ENCODE peak calls at places on chromosomes 2 and 18, in seven cellular contexts. One of them, this sample, is unnamed.

GRCh38 chr18:58785171-58785805 is 79.4 kb upstream of the ZNF532 start:
- DNase-seq in HAP-1: no peak
- DNase-seq in PC-3: peak; percentile 98
- DNase-seq in fibroblast of lung: peak; percentile 96
- DNase-seq in upper lobe of right lung: no peak
- DNase-seq in body of pancreas: peak; percentile 21
- DNase-seq in aorta: peak; percentile 76
- DNase-seq in this sample: peak; percentile 99

GRCh38 chr2:205073433-205074020 is 528.3 kb downstream of the PARD3B start:
- DNase-seq in HAP-1: no peak
- DNase-seq in body of pancreas: no peak
- DNase-seq in aorta: no peak
- DNase-seq in fibroblast of lung: no peak
- DNase-seq in PC-3: no peak
- DNase-seq in upper lobe of right lung: no peak
- DNase-seq in this sample: no peak

GRCh38 chr2:8418721-8419120 is 263.1 kb upstream of the ID2 start:
- DNase-seq in fibroblast of lung: peak; percentile 32
- DNase-seq in upper lobe of right lung: no peak
- DNase-seq in PC-3: no peak
- DNase-seq in aorta: no peak
- DNase-seq in body of pancreas: no peak
- DNase-seq in HAP-1: no peak
- DNase-seq in this sample: no peak

GRCh38 chr18:74818776-74819175 is 221.1 kb downstream of the ZNF407 start:
- DNase-seq in fibroblast of lung: no peak
- DNase-seq in upper lobe of right lung: no peak
- DNase-seq in HAP-1: no peak
- DNase-seq in body of pancreas: no peak
- DNase-seq in aorta: no peak
- DNase-seq in PC-3: no peak
- DNase-seq in this sample: no peak

GRCh38 chr2:105494683-105495425 is 96.0 kb upstream of the FHL2 start:
- DNase-seq in upper lobe of right lung: no peak
- DNase-seq in aorta: no peak
- DNase-seq in HAP-1: no peak
- DNase-seq in body of pancreas: no peak
- DNase-seq in PC-3: no peak
- DNase-seq in fibroblast of lung: no peak
- DNase-seq in this sample: no peak

GRCh38 chr2:201777043-201777442 is 3.7 kb downstream of the ALS2 start:
- DNase-seq in aorta: no peak
- DNase-seq in upper lobe of right lung: no peak
- DNase-seq in body of pancreas: no peak
- DNase-seq in PC-3: no peak
- DNase-seq in HAP-1: no peak
- DNase-seq in fibroblast of lung: no peak
- DNase-seq in this sample: no peak

GRCh38 chr2:240139666-240140393 is 628 bp downstream of the OTOS start:
- DNase-seq in aorta: peak; percentile 64
- DNase-seq in HAP-1: no peak
- DNase-seq in PC-3: no peak
- DNase-seq in upper lobe of right lung: peak; percentile 35
- DNase-seq in body of pancreas: no peak
- DNase-seq in fibroblast of lung: no peak
- DNase-seq in this sample: no peak

GRCh38 chr2:169823996-169824372 is 721 bp downstream of the METTL5 start:
- DNase-seq in PC-3: no peak
- DNase-seq in fibroblast of lung: no peak
- DNase-seq in upper lobe of right lung: no peak
- DNase-seq in HAP-1: no peak
- DNase-seq in body of pancreas: no peak
- DNase-seq in aorta: no peak
- DNase-seq in this sample: no peak

GRCh38 chr2:101231937-101232336 is 20.7 kb upstream of the CNOT11 start:
- DNase-seq in body of pancreas: no peak
- DNase-seq in HAP-1: no peak
- DNase-seq in aorta: no peak
- DNase-seq in fibroblast of lung: no peak
- DNase-seq in upper lobe of right lung: no peak
- DNase-seq in PC-3: no peak
- DNase-seq in this sample: no peak

GRCh38 chr2:24021122-24021998 is 11.5 kb downstream of the MFSD2B start:
- DNase-seq in aorta: no peak
- DNase-seq in fibroblast of lung: no peak
- DNase-seq in upper lobe of right lung: no peak
- DNase-seq in HAP-1: peak; percentile 66
- DNase-seq in body of pancreas: peak; percentile 44
- DNase-seq in PC-3: peak; percentile 90
- DNase-seq in this sample: peak; percentile 67

GRCh38 chr2:54106631-54107454 is 8.6 kb upstream of the ACYP2 start:
- DNase-seq in aorta: no peak
- DNase-seq in HAP-1: peak; percentile 58
- DNase-seq in PC-3: peak; percentile 81
- DNase-seq in upper lobe of right lung: no peak
- DNase-seq in body of pancreas: peak; percentile 44
- DNase-seq in fibroblast of lung: peak; percentile 43
- DNase-seq in this sample: no peak

GRCh38 chr2:174764281-174765063 is at the start of gene CHRNA1:
- DNase-seq in fibroblast of lung: peak; percentile 78
- DNase-seq in PC-3: peak; percentile 63
- DNase-seq in body of pancreas: no peak
- DNase-seq in upper lobe of right lung: no peak
- DNase-seq in aorta: no peak
- DNase-seq in HAP-1: no peak
- DNase-seq in this sample: no peak

GRCh38 chr2:68452168-68452890 is 14.8 kb downstream of the FBXO48 start:
- DNase-seq in PC-3: no peak
- DNase-seq in fibroblast of lung: no peak
- DNase-seq in HAP-1: no peak
- DNase-seq in aorta: no peak
- DNase-seq in upper lobe of right lung: no peak
- DNase-seq in body of pancreas: peak; percentile 40
- DNase-seq in this sample: no peak

GRCh38 chr18:47247036-47247832 is 4.2 kb downstream of the SKOR2 start:
- DNase-seq in body of pancreas: no peak
- DNase-seq in PC-3: no peak
- DNase-seq in upper lobe of right lung: no peak
- DNase-seq in aorta: no peak
- DNase-seq in fibroblast of lung: no peak
- DNase-seq in HAP-1: no peak
- DNase-seq in this sample: no peak

GRCh38 chr18:36993068-36993467 is 164.1 kb downstream of the KIAA1328 start:
- DNase-seq in HAP-1: no peak
- DNase-seq in upper lobe of right lung: no peak
- DNase-seq in body of pancreas: no peak
- DNase-seq in aorta: no peak
- DNase-seq in fibroblast of lung: peak; percentile 57
- DNase-seq in PC-3: peak; percentile 3
- DNase-seq in this sample: no peak

DNA sequence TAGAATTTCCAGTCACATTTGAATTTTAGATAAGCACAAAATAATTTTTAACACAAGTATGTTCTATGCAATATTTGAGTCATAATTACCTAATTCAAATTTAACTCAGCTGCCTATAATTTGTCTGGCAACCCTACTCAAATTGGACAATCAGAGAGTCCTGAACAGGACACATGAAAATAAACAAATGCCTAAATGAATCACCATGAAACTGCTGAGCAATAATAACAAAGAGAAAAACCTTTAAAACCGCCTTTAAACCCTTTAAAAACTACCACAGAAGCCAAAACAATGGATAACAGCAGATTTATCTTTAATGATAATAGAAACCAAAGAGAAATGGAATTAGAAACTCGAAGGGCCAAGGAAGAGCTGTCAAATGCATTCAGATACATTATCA is 39.5 kb downstream of the ARL4C start:
- DNase-seq in HAP-1: no peak
- DNase-seq in aorta: no peak
- DNase-seq in PC-3: peak; percentile 14
- DNase-seq in upper lobe of right lung: no peak
- DNase-seq in body of pancreas: no peak
- DNase-seq in fibroblast of lung: peak; percentile 78
- DNase-seq in this sample: no peak
- H3K4me1 ChIP-seq in HAP-1: peaks cover 7% of the 10 kb centered on the region
- H3K4me1 ChIP-seq in aorta: no peaks in the 10 kb centered on the region
- H3K4me1 ChIP-seq in PC-3: peaks cover 7% of the 10 kb centered on the region
- H3K4me1 ChIP-seq in upper lobe of right lung: no peaks in the 10 kb centered on the region
- H3K4me1 ChIP-seq in body of pancreas: no peaks in the 10 kb centered on the region
- H3K4me1 ChIP-seq in fibroblast of lung: peaks cover 6% of the 10 kb centered on the region
- H3K4me1 ChIP-seq in this sample: peaks cover 15% of the 10 kb centered on the region

DNA sequence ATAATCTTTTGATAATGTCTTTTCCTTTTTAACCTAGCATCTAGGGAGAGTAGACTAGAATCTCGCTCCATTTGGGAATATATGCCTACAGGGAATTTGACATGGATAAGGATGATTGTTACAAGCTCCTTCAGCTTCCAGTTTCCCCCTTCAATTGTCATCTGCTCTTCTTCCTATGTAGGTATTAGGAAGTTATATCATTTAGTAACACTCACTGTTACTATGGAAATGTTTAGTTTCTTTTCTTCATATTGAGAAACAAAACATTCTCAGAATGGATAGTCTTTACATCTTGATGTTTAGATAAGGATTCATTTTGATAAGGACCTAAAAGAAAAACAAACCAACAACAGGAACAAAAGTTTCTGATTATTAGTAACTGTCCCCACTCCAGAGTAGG is 127.6 kb downstream of the PHLPP1 start:
- DNase-seq in PC-3: no peak
- DNase-seq in body of pancreas: no peak
- DNase-seq in HAP-1: no peak
- DNase-seq in upper lobe of right lung: no peak
- DNase-seq in fibroblast of lung: no peak
- DNase-seq in aorta: no peak
- DNase-seq in this sample: no peak
- H3K4me1 ChIP-seq in PC-3: peaks cover 14% of the 10 kb centered on the region
- H3K4me1 ChIP-seq in body of pancreas: peaks cover 27% of the 10 kb centered on the region
- H3K4me1 ChIP-seq in HAP-1: peaks cover 5% of the 10 kb centered on the region
- H3K4me1 ChIP-seq in upper lobe of right lung: no peaks in the 10 kb centered on the region
- H3K4me1 ChIP-seq in fibroblast of lung: no peaks in the 10 kb centered on the region
- H3K4me1 ChIP-seq in aorta: no peaks in the 10 kb centered on the region
- H3K4me1 ChIP-seq in this sample: peaks cover 6% of the 10 kb centered on the region

GRCh38 chr2:10326151-10326616 is 23.5 kb downstream of the HPCAL1 start:
- DNase-seq in upper lobe of right lung: no peak
- DNase-seq in HAP-1: no peak
- DNase-seq in PC-3: no peak
- DNase-seq in body of pancreas: no peak
- DNase-seq in aorta: peak; percentile 67
- DNase-seq in fibroblast of lung: no peak
- DNase-seq in this sample: no peak
- H3K4me1 ChIP-seq in upper lobe of right lung: peaks cover 74% of the 10 kb centered on the region
- H3K4me1 ChIP-seq in HAP-1: peaks cover 11% of the 10 kb centered on the region
- H3K4me1 ChIP-seq in PC-3: peaks cover 44% of the 10 kb centered on the region
- H3K4me1 ChIP-seq in body of pancreas: peaks cover 65% of the 10 kb centered on the region
- H3K4me1 ChIP-seq in aorta: no peaks in the 10 kb centered on the region
- H3K4me1 ChIP-seq in fibroblast of lung: peaks cover 3% of the 10 kb centered on the region
- H3K4me1 ChIP-seq in this sample: peaks cover 5% of the 10 kb centered on the region

GRCh38 chr2:158491072-158491471 is 34.3 kb downstream of the PKP4 start:
- DNase-seq in body of pancreas: no peak
- DNase-seq in fibroblast of lung: no peak
- DNase-seq in upper lobe of right lung: no peak
- DNase-seq in PC-3: no peak
- DNase-seq in HAP-1: no peak
- DNase-seq in aorta: no peak
- DNase-seq in this sample: no peak

GRCh38 chr2:158488442-158489216 is 31.9 kb downstream of the PKP4 start:
- DNase-seq in upper lobe of right lung: no peak
- DNase-seq in fibroblast of lung: no peak
- DNase-seq in PC-3: no peak
- DNase-seq in body of pancreas: no peak
- DNase-seq in aorta: no peak
- DNase-seq in HAP-1: peak; percentile 21
- DNase-seq in this sample: no peak

GRCh38 chr2:158487419-158487818 is 30.7 kb downstream of the PKP4 start:
- DNase-seq in aorta: no peak
- DNase-seq in PC-3: no peak
- DNase-seq in fibroblast of lung: peak; percentile 76
- DNase-seq in HAP-1: no peak
- DNase-seq in body of pancreas: no peak
- DNase-seq in upper lobe of right lung: no peak
- DNase-seq in this sample: no peak

GRCh38 chr2:158486970-158487325 is 30.2 kb downstream of the PKP4 start:
- DNase-seq in PC-3: peak; percentile 42
- DNase-seq in fibroblast of lung: peak; percentile 68
- DNase-seq in upper lobe of right lung: no peak
- DNase-seq in HAP-1: peak; percentile 20
- DNase-seq in body of pancreas: no peak
- DNase-seq in aorta: no peak
- DNase-seq in this sample: no peak

GRCh38 chr2:158489366-158490112 is 32.8 kb downstream of the PKP4 start:
- DNase-seq in HAP-1: no peak
- DNase-seq in PC-3: no peak
- DNase-seq in fibroblast of lung: no peak
- DNase-seq in aorta: no peak
- DNase-seq in body of pancreas: no peak
- DNase-seq in upper lobe of right lung: no peak
- DNase-seq in this sample: no peak
- H3K4me1 ChIP-seq in HAP-1: peaks cover 57% of the 10 kb centered on the region
- H3K4me1 ChIP-seq in PC-3: peaks cover 11% of the 10 kb centered on the region
- H3K4me1 ChIP-seq in fibroblast of lung: peaks cover 11% of the 10 kb centered on the region
- H3K4me1 ChIP-seq in aorta: peaks cover 2% of the 10 kb centered on the region
- H3K4me1 ChIP-seq in body of pancreas: peaks cover 4% of the 10 kb centered on the region
- H3K4me1 ChIP-seq in upper lobe of right lung: peaks cover 14% of the 10 kb centered on the region
- H3K4me1 ChIP-seq in this sample: peaks cover 13% of the 10 kb centered on the region